ENCODE peak calls at places on chromosomes 4 and X, in eight cellular contexts. P is fibroblast of lung; F is AG20443; T is activated naive CD4-positive, alpha-beta T cell treated with anti-CD3 and anti-CD28 coated beads, Interleukin-2, amount 10 ng/mL, durations not matched to agents 7 days and 5 days; V is mesendoderm; W is anterior cingulate cortex; S is stimulated activated CD4-positive, alpha-beta T cell treated with anti-CD3 and anti-CD28 coated beads, Interleukin-1b, Interleukin-23, amount 100 ng/mL, for 1 hour; A is suprapubic skin. K is an unnamed sample.

GRCh38 chr4:7663075-7663541 is 228.4 kb upstream of the PSAPL1 start:
- DNase-seq in P (no peak), F (no peak), T (no peak), V (no peak), W (no peak), S (no peak), A (no peak), K (no peak)

GRCh38 chr4:17103231-17103630 is 204.8 kb upstream of the LDB2 start:
- DNase-seq in P (peak), F (peak), T (no peak), V (no peak), W (no peak), S (no peak), A (no peak), K (no peak)

GRCh38 chr4:34158883-34159282 is 2085.4 kb downstream of the ARAP2 start:
- DNase-seq in P (no peak), F (no peak), T (no peak), V (no peak), W (no peak), S (no peak), A (no peak), K (no peak)

GRCh38 chrX:120023259-120023658 is 54.2 kb downstream of the RHOXF2B start:
- DNase-seq in P (no peak), F (no peak), T (no peak), V (no peak), W (no peak), S (no peak), A (no peak), K (no peak)

GRCh38 chrX:11648705-11649519 is 16.8 kb downstream of the ARHGAP6 start:
- DNase-seq in P (no peak), F (no peak), T (no peak), V (no peak), W (no peak), S (no peak), A (no peak), K (peak)

GRCh38 chrX:124033821-124034220 is 72.3 kb downstream of the STAG2 start:
- DNase-seq in P (peak), F (peak), T (no peak), V (no peak), W (no peak), S (no peak), A (no peak), K (peak)

GRCh38 chr4:122711893-122712292 is 20.6 kb upstream of the BBS12 start:
- DNase-seq in P (no peak), F (no peak), T (no peak), V (no peak), W (no peak), S (no peak), A (no peak), K (peak)

GRCh38 chrX:10945463-10945862 is 165.7 kb upstream of the HCCS start:
- DNase-seq in P (no peak), F (peak), T (no peak), V (no peak), W (no peak), S (no peak), A (no peak), K (no peak)

GRCh38 chr4:6027392-6027791 is 9.2 kb upstream of the C4orf50 start:
- DNase-seq in P (no peak), F (no peak), T (no peak), V (no peak), W (no peak), S (no peak), A (no peak), K (no peak)

GRCh38 chr4:140149851-140150635 is 3.9 kb downstream of the MAML3 start:
- DNase-seq in P (peak), F (peak), T (peak), V (peak), W (peak), S (no peak), A (peak), K (peak)

GRCh38 chr4:12979797-12980196 is 504.3 kb downstream of the RAB28 start:
- DNase-seq in P (no peak), F (no peak), T (no peak), V (no peak), W (no peak), S (no peak), A (no peak), K (no peak)

GRCh38 chr4:99885063-99885664 is 9.1 kb downstream of the LAMTOR3 start:
- DNase-seq in P (peak), F (peak), T (peak), V (peak), W (no peak), S (no peak), A (no peak), K (peak)

K was measured in OCI-M1.